ENCODE peak calls at places on chromosome 22, in nine cellular contexts. W is germinal center; O is NCI-H1694 treated with DMSO at 0.1 percent for 48 hours; P is SHP77; J is central memory CD8-positive, alpha-beta T cell; Y is stimulated activated CD8-positive, alpha-beta memory T cell treated with anti-CD3 and anti-CD28 coated beads, Interleukin-2, amount 100 ng/mL, for 48 hours; L is GM19239; B is transverse colon; E is NCI-H774. N is an unnamed sample.

GRCh38 chr22:43126506-43127165 is 16.1 kb downstream of the BIK start:
- DNase-seq in W (no peak), O (no peak), P (no peak), J (no peak), Y (no peak), L (no peak), B (peak), E (no peak), N (peak)

GRCh38 chr22:31095637-31096249 is 11.6 kb downstream of the SELENOM start:
- DNase-seq in W (no peak), O (no peak), P (no peak), J (no peak), Y (no peak), L (no peak), B (no peak), E (no peak), N (no peak)

GRCh38 chr22:35973388-35973787 is 55.2 kb downstream of the RBFOX2 start:
- DNase-seq in W (no peak), O (no peak), P (no peak), J (no peak), Y (no peak), L (no peak), B (no peak), E (no peak), N (no peak)

GRCh38 chr22:32613773-32614172 is 139.2 kb downstream of the FBXO7 start:
- DNase-seq in W (no peak), O (no peak), P (no peak), J (no peak), Y (no peak), L (no peak), B (no peak), E (no peak), N (no peak)

GRCh38 chr22:23832226-23833016 is 6.4 kb downstream of the DERL3 start:
- DNase-seq in W (no peak), O (no peak), P (no peak), J (no peak), Y (no peak), L (no peak), B (no peak), E (no peak), N (no peak)

GRCh38 chr22:35971418-35972119 is 57.1 kb downstream of the RBFOX2 start:
- DNase-seq in W (no peak), O (no peak), P (peak), J (no peak), Y (no peak), L (no peak), B (no peak), E (no peak), N (no peak)

GRCh38 chr22:37880668-37881440 is 25.2 kb upstream of the MICALL1 start:
- DNase-seq in W (no peak), O (no peak), P (no peak), J (no peak), Y (no peak), L (no peak), B (no peak), E (no peak), N (no peak)

GRCh38 chr22:22558972-22559603 is at the start of gene PRAME:
- DNase-seq in W (peak), O (peak), P (peak), J (peak), Y (peak), L (peak), B (peak), E (peak), N (peak)

GRCh38 chr22:37631448-37632173 is 7.9 kb upstream of the SH3BP1 start:
- DNase-seq in W (no peak), O (no peak), P (no peak), J (peak), Y (no peak), L (no peak), B (peak), E (no peak), N (no peak)

GRCh38 chr22:28424427-28425080 is 255.1 kb downstream of the TTC28 start:
- DNase-seq in W (no peak), O (peak), P (peak), J (no peak), Y (no peak), L (no peak), B (no peak), E (peak), N (no peak)

GRCh38 chr22:36104435-36104834 is 56.1 kb downstream of the APOL3 start:
- DNase-seq in W (no peak), O (no peak), P (no peak), J (no peak), Y (no peak), L (no peak), B (no peak), E (no peak), N (no peak)

GRCh38 chr22:46825145-46825544 is 62.7 kb downstream of the TBC1D22A start:
- DNase-seq in W (no peak), O (no peak), P (no peak), J (no peak), Y (no peak), L (no peak), B (no peak), E (no peak), N (no peak)

GRCh38 chr22:41932353-41932752 is 5.7 kb upstream of the TNFRSF13C start:
- DNase-seq in W (no peak), O (no peak), P (no peak), J (no peak), Y (no peak), L (no peak), B (no peak), E (no peak), N (no peak)

GRCh38 chr22:30212363-30212995 is 34.1 kb downstream of the LIF start:
- DNase-seq in W (no peak), O (no peak), P (peak), J (no peak), Y (no peak), L (no peak), B (peak), E (peak), N (peak)

GRCh38 chr22:41847300-41847699 is 14.4 kb downstream of the SREBF2 start:
- DNase-seq in W (no peak), O (no peak), P (no peak), J (no peak), Y (no peak), L (no peak), B (no peak), E (no peak), N (no peak)

GRCh38 chr22:50326959-50327710 is at the start of gene DENND6B:
- DNase-seq in W (peak), O (peak), P (peak), J (peak), Y (peak), L (peak), B (peak), E (peak), N (peak)

GRCh38 chr22:36867695-36868094 is 6.9 kb downstream of the NCF4 start:
- DNase-seq in W (no peak), O (no peak), P (no peak), J (no peak), Y (no peak), L (no peak), B (no peak), E (no peak), N (no peak)

N was measured in 8988T.